ENCODE peak calls at places on chromosome 11, in seven cellular contexts. G, I, Y, V, E, R and C are unnamed samples.

GRCh38 chr11:74048993-74049392 is 40.1 kb upstream of the UCP3 start:
- DNase-seq in I (no peak), E (no peak), R (no peak), Y (no peak), G (no peak), V (no peak), C (no peak)

GRCh38 chr11:95108671-95109551 is 19.3 kb downstream of the ENDOD1 start:
- DNase-seq in Y (no peak), G (no peak), E (no peak), I (no peak), R (no peak), V (peak), C (no peak)

GRCh38 chr11:3115321-3115720 is 49.8 kb downstream of the OSBPL5 start:
- DNase-seq in Y (no peak), R (no peak), E (no peak), V (no peak), I (no peak), G (no peak), C (no peak)

GRCh38 chr11:62667460-62667859 is 2.3 kb downstream of the CSKMT start:
- DNase-seq in Y (no peak), I (no peak), R (no peak), G (no peak), E (no peak), V (no peak), C (no peak)

GRCh38 chr11:2775083-2775625 is 75.4 kb upstream of the KCNQ1OT1 start:
- DNase-seq in V (no peak), I (no peak), G (no peak), R (no peak), E (no peak), Y (no peak), C (no peak)

GRCh38 chr11:69201764-69202370 is 46.1 kb downstream of the SMIM38 start:
- DNase-seq in Y (no peak), R (no peak), V (no peak), I (no peak), G (no peak), E (no peak), C (no peak)

GRCh38 chr11:64400667-64401066 is 41.7 kb downstream of the RPS6KA4 start:
- DNase-seq in G (no peak), V (no peak), I (no peak), R (no peak), E (no peak), Y (no peak), C (no peak)

GRCh38 chr11:46489668-46490560 is 98.3 kb upstream of the CHRM4 start:
- DNase-seq in I (no peak), V (peak), G (no peak), R (no peak), E (peak), Y (no peak), C (peak)

GRCh38 chr11:67048515-67048914 is 8.1 kb upstream of the RHOD start:
- DNase-seq in R (no peak), E (no peak), I (no peak), V (no peak), Y (no peak), G (no peak), C (no peak)

GRCh38 chr11:69892986-69893555 is 73.9 kb upstream of the FGF3 start:
- DNase-seq in R (no peak), Y (no peak), G (no peak), I (no peak), V (no peak), E (no peak), C (no peak)

GRCh38 chr11:96324912-96325311 is 18.1 kb downstream of the MAML2 start:
- DNase-seq in Y (no peak), V (peak), R (no peak), G (no peak), I (no peak), E (peak), C (peak)

GRCh38 chr11:57474017-57474750 is 13.9 kb downstream of the RTN4RL2 start:
- DNase-seq in V (no peak), G (no peak), E (no peak), Y (no peak), I (peak), R (no peak), C (peak)

GRCh38 chr11:197741-198235 is 4.9 kb downstream of the SCGB1C1 start:
- DNase-seq in Y (no peak), E (no peak), I (no peak), V (no peak), R (no peak), G (no peak), C (no peak)

GRCh38 chr11:108198833-108199232 is 23.6 kb downstream of the NPAT start:
- DNase-seq in R (no peak), E (no peak), Y (no peak), V (no peak), I (no peak), G (no peak), C (no peak)

GRCh38 chr11:73409431-73409830 is 33.2 kb downstream of the RELT start:
- DNase-seq in V (no peak), G (no peak), I (no peak), R (no peak), Y (no peak), E (no peak), C (no peak)